ENCODE peak calls at places on chromosomes 12 and 14, in six cellular contexts. X is neural crest cell, E is lower leg skin, K is esophagus squamous epithelium, T is WTC11, C is GM10248. L is an unnamed sample.

GRCh38 chr12:87820524-87821194 is 208.5 kb downstream of the C12orf50 start:
- DNase-seq in X (no peak), E (no peak), K (no peak), T (no peak), C (no peak), L (no peak)

GRCh38 chr12:71840226-71840847 is 778 bp downstream of the TBC1D15 start:
- DNase-seq in X (no peak), E (no peak), K (no peak), T (no peak), C (no peak), L (no peak)

GRCh38 chr12:53345486-53346195 is 9.5 kb upstream of the SP7 start:
- DNase-seq in X (no peak), E (peak), K (no peak), T (peak), C (no peak), L (peak)

GRCh38 chr12:18753481-18754117 is 15.7 kb downstream of the CAPZA3 start:
- DNase-seq in X (no peak), E (no peak), K (no peak), T (peak), C (no peak), L (no peak)

GRCh38 chr14:93286212-93286890 is 46.5 kb downstream of the BTBD7 start:
- DNase-seq in X (no peak), E (no peak), K (no peak), T (no peak), C (no peak), L (no peak)

GRCh38 chr14:104866451-104867370 is 1.6 kb downstream of the CEP170B start:
- DNase-seq in X (no peak), E (no peak), K (no peak), T (no peak), C (no peak), L (no peak)

GRCh38 chr12:38142974-38143373 is 173.6 kb upstream of the ALG10B start:
- DNase-seq in X (no peak), E (no peak), K (no peak), T (no peak), C (no peak), L (no peak)

GRCh38 chr12:96117460-96117859 is 76.7 kb upstream of the ELK3 start:
- DNase-seq in X (no peak), E (no peak), K (no peak), T (no peak), C (no peak), L (no peak)

GRCh38 chr12:30985814-30986452 is 59.4 kb downstream of the TSPAN11 start:
- DNase-seq in X (peak), E (no peak), K (no peak), T (peak), C (peak), L (peak)

GRCh38 chr14:102075155-102075554 is 11.7 kb downstream of the HSP90AA1 start:
- DNase-seq in X (no peak), E (no peak), K (no peak), T (no peak), C (no peak), L (no peak)

GRCh38 chr12:118424883-118425282 is 48.5 kb downstream of the SUDS3 start:
- DNase-seq in X (no peak), E (no peak), K (no peak), T (no peak), C (no peak), L (no peak)

GRCh38 chr14:100106661-100107112 is 41.5 kb downstream of the EVL start:
- DNase-seq in X (no peak), E (no peak), K (no peak), T (no peak), C (no peak), L (no peak)

GRCh38 chr12:53180931-53181645 is 363 bp upstream of the CSAD start:
- DNase-seq in X (peak), E (no peak), K (no peak), T (peak), C (peak), L (peak)

GRCh38 chr12:118187746-118188390 is 51.9 kb downstream of the PEBP1 start:
- DNase-seq in X (no peak), E (no peak), K (no peak), T (no peak), C (no peak), L (no peak)

GRCh38 chr12:130192667-130193345 is 30.5 kb downstream of the FZD10 start:
- DNase-seq in X (no peak), E (no peak), K (no peak), T (peak), C (no peak), L (no peak)

GRCh38 chr12:131171029-131171428 is 217.3 kb downstream of the ADGRD1 start:
- DNase-seq in X (no peak), E (no peak), K (no peak), T (no peak), C (no peak), L (no peak)

GRCh38 chr12:83190631-83191390 is 504.1 kb downstream of the TMTC2 start:
- DNase-seq in X (no peak), E (no peak), K (no peak), T (no peak), C (no peak), L (no peak)
- TF ChIP-seq CTCF in X (no peak), E (no peak), K (no peak), T (no peak), C (no peak), L (no peak)

DNA sequence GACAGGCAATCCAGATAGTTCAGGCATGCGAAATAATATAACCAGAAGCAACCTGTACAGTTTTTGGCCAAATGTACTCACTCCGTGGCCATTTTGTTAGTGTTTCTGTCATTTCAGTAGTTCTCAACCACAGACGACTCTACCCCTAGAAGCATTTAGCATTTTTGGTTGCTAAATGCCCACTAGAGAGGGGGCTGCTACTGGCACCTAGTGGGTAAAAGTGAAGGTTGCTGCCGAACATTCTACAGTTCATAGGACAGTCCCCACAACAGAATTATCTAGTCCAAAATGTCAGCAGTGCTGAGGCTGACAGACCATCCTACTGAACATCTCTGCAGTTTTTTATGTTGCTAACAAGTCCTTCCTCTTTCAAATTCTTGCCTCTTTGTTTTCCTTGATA is 107.4 kb downstream of the TSHR start:
- DNase-seq in X (no peak), E (no peak), K (no peak), T (peak), C (no peak), L (no peak)
- TF ChIP-seq CTCF in X (peak), E (no peak), K (no peak), T (peak), C (no peak), L (no peak)

GRCh38 chr12:93896962-93897361 is 219.8 kb downstream of the CRADD start:
- DNase-seq in X (no peak), E (no peak), K (no peak), T (no peak), C (no peak), L (no peak)

GRCh38 chr12:93892431-93893210 is 215.4 kb downstream of the CRADD start:
- DNase-seq in X (peak), E (no peak), K (no peak), T (no peak), C (no peak), L (no peak)

GRCh38 chr12:93895096-93895460 is 217.9 kb downstream of the CRADD start:
- DNase-seq in X (no peak), E (no peak), K (no peak), T (no peak), C (no peak), L (no peak)

GRCh38 chr12:93894391-93895095 is 217.4 kb downstream of the CRADD start:
- DNase-seq in X (no peak), E (peak), K (no peak), T (no peak), C (no peak), L (no peak)

DNA sequence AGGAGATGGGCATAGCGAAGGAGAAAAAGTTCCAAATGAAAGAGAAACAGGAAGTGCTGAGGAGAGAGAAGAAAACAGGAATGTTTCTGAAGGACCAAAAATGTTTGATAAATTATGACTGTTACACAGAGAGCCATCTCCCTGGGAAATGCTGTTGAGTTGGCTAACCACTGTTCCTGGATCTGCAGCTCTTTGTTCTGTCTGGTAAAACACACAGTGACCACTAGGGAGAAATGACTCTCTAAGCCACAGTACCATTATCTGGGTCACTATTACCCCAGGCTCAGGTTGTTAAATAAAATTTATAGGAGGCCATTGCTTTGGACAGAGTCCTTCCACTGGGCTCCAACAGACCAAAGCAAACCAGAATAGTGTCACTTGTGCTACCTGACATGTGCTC is 219.3 kb downstream of the CRADD start:
- DNase-seq in X (no peak), E (no peak), K (no peak), T (no peak), C (no peak), L (no peak)
- TF ChIP-seq CTCF in X (peak), E (no peak), K (no peak), T (no peak), C (no peak), L (no peak)

GRCh38 chr12:6230321-6231110 is 30.3 kb downstream of the CD9 start:
- DNase-seq in X (peak), E (peak), K (peak), T (no peak), C (peak), L (peak)
- TF ChIP-seq CTCF in X (no peak), E (no peak), K (no peak), T (no peak), C (no peak), L (no peak)

GRCh38 chr14:31787377-31787776 is 226.2 kb downstream of the NUBPL start:
- DNase-seq in X (no peak), E (no peak), K (no peak), T (no peak), C (no peak), L (no peak)
- TF ChIP-seq CTCF in X (peak), E (no peak), K (no peak), T (no peak), C (no peak), L (no peak)

DNA sequence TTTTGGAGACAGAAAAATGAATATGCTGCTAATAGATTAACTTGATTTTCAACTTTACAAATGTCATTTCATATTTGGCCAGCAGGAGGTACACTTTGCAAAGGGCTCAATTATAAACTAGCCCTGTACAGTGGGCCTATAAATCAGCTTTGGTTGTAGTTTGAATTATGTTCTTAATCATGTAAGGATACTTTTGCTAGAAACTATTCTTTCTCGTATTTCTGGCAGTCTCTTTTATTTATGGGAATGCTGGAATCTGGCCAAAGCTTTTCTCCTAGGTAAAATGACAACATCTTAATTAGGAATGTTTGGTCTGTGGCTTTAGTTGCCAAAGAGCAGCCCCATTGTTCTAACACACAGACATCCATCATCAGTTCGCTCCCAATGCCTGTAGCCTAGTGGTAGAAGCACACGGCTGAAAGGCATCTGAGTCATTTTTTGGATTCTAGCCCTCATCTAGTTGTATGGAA is 1322.3 kb upstream of the SEL1L start:
- DNase-seq in X (no peak), E (no peak), K (no peak), T (no peak), C (no peak), L (no peak)
- TF ChIP-seq CTCF in X (peak), E (no peak), K (peak), T (no peak), C (no peak), L (peak)

GRCh38 chr14:106681161-106681955 is 1155.0 kb downstream of the TMEM121 start:
- DNase-seq in X (no peak), E (no peak), K (no peak), T (no peak), C (no peak), L (no peak)
- TF ChIP-seq CTCF in X (no peak), E (no peak), K (no peak), T (no peak), C (no peak), L (peak)

GRCh38 chr12:51522696-51523095 is 68.3 kb upstream of the SCN8A start:
- DNase-seq in X (no peak), E (no peak), K (no peak), T (no peak), C (no peak), L (no peak)

GRCh38 chr12:51519755-51520154 is 71.3 kb upstream of the SCN8A start:
- DNase-seq in X (no peak), E (no peak), K (no peak), T (no peak), C (no peak), L (peak)

GRCh38 chr12:51524386-51524901 is 66.6 kb upstream of the SCN8A start:
- DNase-seq in X (no peak), E (peak), K (no peak), T (no peak), C (no peak), L (no peak)

GRCh38 chr12:51520576-51521325 is 70.3 kb upstream of the SCN8A start:
- DNase-seq in X (no peak), E (peak), K (no peak), T (peak), C (no peak), L (no peak)

GRCh38 chr12:51521554-51522276 is 69.3 kb upstream of the SCN8A start:
- DNase-seq in X (no peak), E (peak), K (no peak), T (no peak), C (no peak), L (no peak)
- TF ChIP-seq CTCF in X (no peak), E (no peak), K (no peak), T (no peak), C (no peak), L (no peak)

GRCh38 chr12:78004451-78005093 is 173.9 kb downstream of the NAV3 start:
- DNase-seq in X (no peak), E (no peak), K (no peak), T (no peak), C (no peak), L (no peak)

GRCh38 chr12:78005094-78005492 is 174.4 kb downstream of the NAV3 start:
- DNase-seq in X (no peak), E (no peak), K (no peak), T (no peak), C (no peak), L (no peak)

GRCh38 chr12:77999074-77999715 is 168.5 kb downstream of the NAV3 start:
- DNase-seq in X (no peak), E (no peak), K (no peak), T (no peak), C (peak), L (peak)

GRCh38 chr12:78007173-78007572 is 176.5 kb downstream of the NAV3 start:
- DNase-seq in X (no peak), E (no peak), K (no peak), T (no peak), C (no peak), L (no peak)

DNA sequence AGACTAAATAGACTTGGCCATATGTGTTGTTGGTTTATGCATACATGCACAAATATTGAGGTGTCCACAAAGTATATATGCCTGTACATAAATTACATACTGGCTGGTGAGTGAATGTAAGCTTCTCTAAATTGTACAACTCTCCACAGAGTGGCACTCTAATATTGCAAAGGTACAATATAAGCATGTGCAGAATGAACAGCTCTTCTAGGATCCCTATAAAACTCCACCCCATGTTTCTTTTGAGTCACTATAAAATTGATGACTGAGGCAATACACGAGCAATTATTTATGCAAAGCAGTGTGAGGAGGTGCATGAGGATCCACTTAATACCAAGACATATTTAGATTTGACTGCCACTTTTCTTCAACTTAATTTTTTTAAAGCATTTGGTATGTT is 172.2 kb downstream of the NAV3 start:
- DNase-seq in X (no peak), E (no peak), K (no peak), T (no peak), C (no peak), L (no peak)
- TF ChIP-seq CTCF in X (no peak), E (no peak), K (no peak), T (no peak), C (no peak), L (no peak)

GRCh38 chr12:56315626-56316473 is at the start of gene CNPY2:
- DNase-seq in X (peak), E (peak), K (peak), T (peak), C (peak), L (peak)
- TF ChIP-seq CTCF in X (peak), E (no peak), K (no peak), T (no peak), C (peak), L (no peak)